ENCODE peak calls at places on chromosome 3, in nine cellular contexts. One of them, this sample, is unnamed.

GRCh38 chr3:192187485-192188051 is 539.8 kb downstream of the FGF12 start:
- DNase-seq in brain microvascular endothelial cell: no peak
- DNase-seq in HFF-Myc: no peak
- DNase-seq in neural crest cell: no peak
- DNase-seq in DND-41: no peak
- DNase-seq in HL-60: no peak
- DNase-seq in tibial nerve: no peak
- DNase-seq in WTC11: no peak
- DNase-seq in cardiac muscle cell: peak
- DNase-seq in this sample: no peak

GRCh38 chr3:175585898-175586297 is 726.8 kb downstream of the NAALADL2 start:
- DNase-seq in HFF-Myc: peak
- DNase-seq in neural crest cell: no peak
- DNase-seq in brain microvascular endothelial cell: peak
- DNase-seq in HL-60: no peak
- DNase-seq in DND-41: no peak
- DNase-seq in tibial nerve: no peak
- DNase-seq in cardiac muscle cell: peak
- DNase-seq in WTC11: no peak
- DNase-seq in this sample: no peak

GRCh38 chr3:30266536-30266935 is 339.9 kb upstream of the TGFBR2 start:
- DNase-seq in HL-60: no peak
- DNase-seq in cardiac muscle cell: no peak
- DNase-seq in tibial nerve: no peak
- DNase-seq in brain microvascular endothelial cell: no peak
- DNase-seq in DND-41: no peak
- DNase-seq in HFF-Myc: no peak
- DNase-seq in neural crest cell: no peak
- DNase-seq in WTC11: no peak
- DNase-seq in this sample: no peak

GRCh38 chr3:176079785-176080184 is 1117.5 kb downstream of the TBL1XR1 start:
- DNase-seq in cardiac muscle cell: no peak
- DNase-seq in DND-41: no peak
- DNase-seq in HL-60: no peak
- DNase-seq in tibial nerve: no peak
- DNase-seq in HFF-Myc: no peak
- DNase-seq in brain microvascular endothelial cell: no peak
- DNase-seq in neural crest cell: no peak
- DNase-seq in WTC11: no peak
- DNase-seq in this sample: no peak

GRCh38 chr3:157542711-157543485 is 39.7 kb upstream of the VEPH1 start:
- DNase-seq in neural crest cell: peak
- DNase-seq in WTC11: peak
- DNase-seq in HFF-Myc: no peak
- DNase-seq in brain microvascular endothelial cell: peak
- DNase-seq in tibial nerve: peak
- DNase-seq in DND-41: no peak
- DNase-seq in cardiac muscle cell: peak
- DNase-seq in HL-60: no peak
- DNase-seq in this sample: no peak

GRCh38 chr3:139506792-139507191 is 30.5 kb upstream of the RBP2 start:
- DNase-seq in DND-41: no peak
- DNase-seq in tibial nerve: no peak
- DNase-seq in cardiac muscle cell: no peak
- DNase-seq in HL-60: no peak
- DNase-seq in WTC11: no peak
- DNase-seq in neural crest cell: no peak
- DNase-seq in brain microvascular endothelial cell: no peak
- DNase-seq in HFF-Myc: no peak
- DNase-seq in this sample: no peak

GRCh38 chr3:19046440-19046839 is 101.9 kb upstream of the KCNH8 start:
- DNase-seq in HFF-Myc: no peak
- DNase-seq in DND-41: no peak
- DNase-seq in neural crest cell: no peak
- DNase-seq in WTC11: no peak
- DNase-seq in cardiac muscle cell: peak
- DNase-seq in brain microvascular endothelial cell: no peak
- DNase-seq in HL-60: no peak
- DNase-seq in tibial nerve: no peak
- DNase-seq in this sample: no peak

GRCh38 chr3:162647321-162647720 is 1150.7 kb downstream of the OTOL1 start:
- DNase-seq in WTC11: no peak
- DNase-seq in HL-60: no peak
- DNase-seq in brain microvascular endothelial cell: no peak
- DNase-seq in DND-41: no peak
- DNase-seq in cardiac muscle cell: no peak
- DNase-seq in HFF-Myc: no peak
- DNase-seq in tibial nerve: no peak
- DNase-seq in neural crest cell: no peak
- DNase-seq in this sample: no peak

DNA sequence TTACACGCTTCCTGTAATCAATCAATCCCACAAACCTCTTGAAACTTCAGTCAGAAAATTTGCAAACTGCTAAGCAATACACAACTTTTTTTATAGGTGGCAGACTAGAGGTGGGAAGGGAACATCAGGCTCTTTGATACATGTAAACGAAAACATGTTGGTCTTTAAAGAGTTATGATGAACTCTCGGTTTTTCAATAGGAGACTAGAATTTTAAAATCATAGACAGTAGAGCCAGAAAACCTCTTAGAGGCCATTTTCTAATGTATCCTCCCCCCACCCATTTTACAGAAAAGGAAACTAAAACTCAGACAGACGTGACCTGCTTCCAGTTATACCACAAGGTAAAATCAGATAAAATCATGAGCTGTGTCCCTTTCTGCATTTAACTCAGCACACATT is 179.1 kb upstream of the LPP start:
- DNase-seq in tibial nerve: no peak
- DNase-seq in DND-41: no peak
- DNase-seq in HL-60: no peak
- DNase-seq in brain microvascular endothelial cell: no peak
- DNase-seq in WTC11: no peak
- DNase-seq in cardiac muscle cell: no peak
- DNase-seq in HFF-Myc: no peak
- DNase-seq in neural crest cell: no peak
- DNase-seq in this sample: no peak
- TF ChIP-seq CTCF in tibial nerve: peak
- TF ChIP-seq CTCF in DND-41: peak
- TF ChIP-seq CTCF in HL-60: no peak
- TF ChIP-seq CTCF in brain microvascular endothelial cell: peak
- TF ChIP-seq CTCF in WTC11: no peak
- TF ChIP-seq CTCF in cardiac muscle cell: peak
- TF ChIP-seq CTCF in HFF-Myc: no peak
- TF ChIP-seq CTCF in neural crest cell: no peak
- TF ChIP-seq CTCF in this sample: no peak

DNA sequence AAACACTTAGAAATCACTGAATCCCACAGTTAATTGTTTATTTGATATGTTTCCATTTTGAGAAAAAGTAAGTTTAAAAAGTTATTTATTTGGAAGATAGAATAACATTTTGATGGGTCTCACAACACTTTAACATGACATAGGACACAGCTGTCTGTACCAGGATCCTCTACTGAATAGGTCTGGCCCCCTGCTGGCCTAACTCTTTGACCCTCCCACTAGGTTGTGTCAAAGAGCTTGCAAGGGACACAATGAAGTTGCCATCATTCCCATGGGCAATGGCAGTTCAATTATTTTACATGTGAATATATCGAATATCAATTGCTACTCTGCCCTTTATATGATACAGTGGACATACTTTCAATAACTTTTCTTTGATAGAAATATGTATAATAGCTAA is 138.9 kb downstream of the EPHA3 start:
- DNase-seq in HL-60: no peak
- DNase-seq in HFF-Myc: no peak
- DNase-seq in brain microvascular endothelial cell: no peak
- DNase-seq in cardiac muscle cell: no peak
- DNase-seq in neural crest cell: peak
- DNase-seq in DND-41: no peak
- DNase-seq in WTC11: peak
- DNase-seq in tibial nerve: no peak
- DNase-seq in this sample: no peak
- TF ChIP-seq CTCF in HL-60: no peak
- TF ChIP-seq CTCF in HFF-Myc: no peak
- TF ChIP-seq CTCF in brain microvascular endothelial cell: peak
- TF ChIP-seq CTCF in cardiac muscle cell: no peak
- TF ChIP-seq CTCF in neural crest cell: no peak
- TF ChIP-seq CTCF in DND-41: no peak
- TF ChIP-seq CTCF in WTC11: no peak
- TF ChIP-seq CTCF in tibial nerve: no peak
- TF ChIP-seq CTCF in this sample: no peak

GRCh38 chr3:145017959-145018358 is 1046.3 kb downstream of the DIPK2A start:
- DNase-seq in tibial nerve: no peak
- DNase-seq in neural crest cell: no peak
- DNase-seq in cardiac muscle cell: peak
- DNase-seq in HL-60: no peak
- DNase-seq in brain microvascular endothelial cell: peak
- DNase-seq in WTC11: no peak
- DNase-seq in DND-41: no peak
- DNase-seq in HFF-Myc: no peak
- DNase-seq in this sample: no peak

GRCh38 chr3:145024700-145025099 is 1053.1 kb downstream of the DIPK2A start:
- DNase-seq in brain microvascular endothelial cell: no peak
- DNase-seq in DND-41: no peak
- DNase-seq in HL-60: no peak
- DNase-seq in neural crest cell: no peak
- DNase-seq in WTC11: no peak
- DNase-seq in tibial nerve: no peak
- DNase-seq in cardiac muscle cell: no peak
- DNase-seq in HFF-Myc: no peak
- DNase-seq in this sample: no peak

GRCh38 chr3:145022447-145022846 is 1050.8 kb downstream of the DIPK2A start:
- DNase-seq in HL-60: no peak
- DNase-seq in brain microvascular endothelial cell: no peak
- DNase-seq in tibial nerve: no peak
- DNase-seq in HFF-Myc: no peak
- DNase-seq in cardiac muscle cell: no peak
- DNase-seq in WTC11: no peak
- DNase-seq in DND-41: no peak
- DNase-seq in neural crest cell: no peak
- DNase-seq in this sample: no peak
- TF ChIP-seq CTCF in HL-60: no peak
- TF ChIP-seq CTCF in brain microvascular endothelial cell: no peak
- TF ChIP-seq CTCF in tibial nerve: no peak
- TF ChIP-seq CTCF in HFF-Myc: no peak
- TF ChIP-seq CTCF in cardiac muscle cell: no peak
- TF ChIP-seq CTCF in WTC11: no peak
- TF ChIP-seq CTCF in DND-41: no peak
- TF ChIP-seq CTCF in neural crest cell: no peak
- TF ChIP-seq CTCF in this sample: no peak

GRCh38 chr3:96779810-96780209 is 34.6 kb upstream of the EPHA6 start:
- DNase-seq in DND-41: no peak
- DNase-seq in WTC11: peak
- DNase-seq in tibial nerve: no peak
- DNase-seq in HL-60: no peak
- DNase-seq in neural crest cell: no peak
- DNase-seq in brain microvascular endothelial cell: no peak
- DNase-seq in cardiac muscle cell: no peak
- DNase-seq in HFF-Myc: no peak
- DNase-seq in this sample: no peak
- TF ChIP-seq CTCF in DND-41: peak
- TF ChIP-seq CTCF in WTC11: peak
- TF ChIP-seq CTCF in tibial nerve: no peak
- TF ChIP-seq CTCF in HL-60: no peak
- TF ChIP-seq CTCF in neural crest cell: peak
- TF ChIP-seq CTCF in brain microvascular endothelial cell: no peak
- TF ChIP-seq CTCF in cardiac muscle cell: no peak
- TF ChIP-seq CTCF in HFF-Myc: no peak
- TF ChIP-seq CTCF in this sample: no peak

DNA sequence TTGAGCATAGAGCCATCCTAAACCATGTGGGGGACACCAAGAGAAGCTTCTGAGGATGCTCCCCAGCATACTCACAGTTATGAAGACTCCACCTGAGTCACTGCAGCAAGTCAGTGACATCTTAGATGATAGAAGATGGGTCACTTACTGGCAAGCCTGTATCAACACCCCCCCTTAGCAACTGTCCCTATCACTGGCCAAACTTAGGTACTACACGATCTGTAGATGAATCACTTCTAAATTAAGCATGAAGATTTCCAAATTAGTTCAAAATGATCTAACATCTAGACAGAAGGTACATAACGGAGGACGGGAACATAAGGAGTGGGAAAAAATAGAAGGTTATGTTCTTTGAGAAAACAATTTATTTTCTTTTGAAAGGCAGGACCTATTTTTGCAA is 13.2 kb upstream of the LMCD1 start:
- DNase-seq in DND-41: no peak
- DNase-seq in HFF-Myc: no peak
- DNase-seq in HL-60: no peak
- DNase-seq in neural crest cell: no peak
- DNase-seq in WTC11: no peak
- DNase-seq in brain microvascular endothelial cell: no peak
- DNase-seq in cardiac muscle cell: no peak
- DNase-seq in tibial nerve: no peak
- DNase-seq in this sample: no peak
- TF ChIP-seq CTCF in DND-41: no peak
- TF ChIP-seq CTCF in HFF-Myc: no peak
- TF ChIP-seq CTCF in HL-60: no peak
- TF ChIP-seq CTCF in neural crest cell: no peak
- TF ChIP-seq CTCF in WTC11: no peak
- TF ChIP-seq CTCF in brain microvascular endothelial cell: peak
- TF ChIP-seq CTCF in cardiac muscle cell: no peak
- TF ChIP-seq CTCF in tibial nerve: no peak
- TF ChIP-seq CTCF in this sample: no peak

DNA sequence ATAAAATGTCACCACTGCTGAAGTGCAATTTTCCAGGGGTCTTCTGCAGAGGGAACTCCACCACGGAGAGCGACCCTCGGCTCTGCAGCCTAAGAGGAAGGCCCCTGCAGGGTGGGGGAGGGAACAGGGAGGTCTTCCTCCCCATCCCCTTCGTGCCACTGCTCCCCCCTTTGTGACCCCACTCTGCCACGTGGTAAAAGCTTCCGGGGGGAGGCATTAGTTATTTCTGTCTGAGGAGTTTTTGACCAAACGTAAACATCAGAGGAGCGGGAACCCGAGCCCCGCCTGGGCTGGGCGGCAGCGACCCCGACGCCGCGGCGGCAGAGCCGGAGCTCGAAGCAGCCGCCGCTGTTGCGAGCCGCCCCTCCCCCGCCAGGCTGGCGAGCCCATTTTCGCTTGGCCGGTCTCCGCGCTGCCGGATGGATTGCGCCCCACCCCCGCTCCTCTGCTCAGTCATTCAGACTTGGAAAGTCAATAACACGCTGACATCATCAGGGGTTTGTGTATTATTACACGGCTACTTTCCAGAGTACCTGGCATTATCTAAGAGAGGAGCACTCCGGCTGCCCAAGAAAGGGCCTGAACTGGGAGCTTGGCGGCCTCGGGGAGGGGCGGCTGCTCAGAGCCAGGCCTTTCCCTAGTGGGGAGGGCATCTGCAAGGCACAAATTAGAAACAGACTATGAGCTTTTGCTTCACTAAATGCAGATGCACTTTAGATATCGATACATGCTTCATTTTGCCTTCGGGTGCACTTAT is 162.5 kb upstream of the TBL1XR1 start:
- DNase-seq in HFF-Myc: peak
- DNase-seq in DND-41: peak
- DNase-seq in tibial nerve: peak
- DNase-seq in HL-60: peak
- DNase-seq in neural crest cell: peak
- DNase-seq in cardiac muscle cell: peak
- DNase-seq in brain microvascular endothelial cell: peak
- DNase-seq in WTC11: peak
- DNase-seq in this sample: peak
- TF ChIP-seq CTCF in HFF-Myc: no peak
- TF ChIP-seq CTCF in DND-41: peak
- TF ChIP-seq CTCF in tibial nerve: no peak
- TF ChIP-seq CTCF in HL-60: no peak
- TF ChIP-seq CTCF in neural crest cell: no peak
- TF ChIP-seq CTCF in cardiac muscle cell: no peak
- TF ChIP-seq CTCF in brain microvascular endothelial cell: no peak
- TF ChIP-seq CTCF in WTC11: no peak
- TF ChIP-seq CTCF in this sample: no peak